ENCODE peak calls at places on chromosomes 2 and 18, in nine cellular contexts. One of them, this sample, is unnamed. For H3K4me1, the result is how much of the 10 kb centered on the place peaks cover.

GRCh38 chr2:218405365-218406208 is 5.9 kb downstream of the CTDSP1 start:
- DNase-seq in GM12878: no peak
- DNase-seq in fibroblast of lung: no peak
- DNase-seq in upper lobe of right lung: peak
- DNase-seq in heart right ventricle: no peak
- DNase-seq in PC-3: no peak
- DNase-seq in cardiac muscle cell: no peak
- DNase-seq in stomach: no peak
- DNase-seq in IMR-90: no peak
- DNase-seq in this sample: peak

GRCh38 chr2:45786831-45787357 is 135.4 kb downstream of the PRKCE start:
- DNase-seq in GM12878: no peak
- DNase-seq in fibroblast of lung: no peak
- DNase-seq in upper lobe of right lung: no peak
- DNase-seq in heart right ventricle: no peak
- DNase-seq in PC-3: no peak
- DNase-seq in cardiac muscle cell: peak
- DNase-seq in stomach: no peak
- DNase-seq in IMR-90: peak
- DNase-seq in this sample: no peak

GRCh38 chr18:39149211-39149806 is 1583.7 kb upstream of the CELF4 start:
- DNase-seq in GM12878: no peak
- DNase-seq in fibroblast of lung: no peak
- DNase-seq in upper lobe of right lung: no peak
- DNase-seq in heart right ventricle: no peak
- DNase-seq in PC-3: no peak
- DNase-seq in cardiac muscle cell: no peak
- DNase-seq in stomach: no peak
- DNase-seq in IMR-90: no peak
- DNase-seq in this sample: peak

GRCh38 chr2:172096661-172097547 is 5.8 kb downstream of the DLX2 start:
- DNase-seq in GM12878: no peak
- DNase-seq in fibroblast of lung: no peak
- DNase-seq in upper lobe of right lung: no peak
- DNase-seq in heart right ventricle: no peak
- DNase-seq in PC-3: peak
- DNase-seq in cardiac muscle cell: peak
- DNase-seq in stomach: no peak
- DNase-seq in IMR-90: peak
- DNase-seq in this sample: peak

GRCh38 chr18:58195278-58195721 is 151.3 kb downstream of the NEDD4L start:
- DNase-seq in GM12878: no peak
- DNase-seq in fibroblast of lung: no peak
- DNase-seq in upper lobe of right lung: peak
- DNase-seq in heart right ventricle: no peak
- DNase-seq in PC-3: no peak
- DNase-seq in cardiac muscle cell: no peak
- DNase-seq in stomach: peak
- DNase-seq in IMR-90: no peak
- DNase-seq in this sample: no peak

GRCh38 chr18:32011193-32011592 is 7.4 kb upstream of the RNF125 start:
- DNase-seq in GM12878: no peak
- DNase-seq in fibroblast of lung: no peak
- DNase-seq in upper lobe of right lung: no peak
- DNase-seq in heart right ventricle: no peak
- DNase-seq in PC-3: no peak
- DNase-seq in cardiac muscle cell: no peak
- DNase-seq in stomach: no peak
- DNase-seq in IMR-90: no peak
- DNase-seq in this sample: no peak

GRCh38 chr2:56626927-56627326 is 443.1 kb downstream of the CCDC85A start:
- DNase-seq in GM12878: no peak
- DNase-seq in fibroblast of lung: no peak
- DNase-seq in upper lobe of right lung: no peak
- DNase-seq in heart right ventricle: no peak
- DNase-seq in PC-3: no peak
- DNase-seq in cardiac muscle cell: no peak
- DNase-seq in stomach: no peak
- DNase-seq in IMR-90: no peak
- DNase-seq in this sample: no peak

GRCh38 chr18:45785015-45785597 is 40.4 kb upstream of the SIGLEC15 start:
- DNase-seq in GM12878: no peak
- DNase-seq in fibroblast of lung: peak
- DNase-seq in upper lobe of right lung: no peak
- DNase-seq in heart right ventricle: no peak
- DNase-seq in PC-3: no peak
- DNase-seq in cardiac muscle cell: peak
- DNase-seq in stomach: no peak
- DNase-seq in IMR-90: peak
- DNase-seq in this sample: no peak

GRCh38 chr2:196143641-196144236 is 27.6 kb downstream of the STK17B start:
- DNase-seq in GM12878: no peak
- DNase-seq in fibroblast of lung: peak
- DNase-seq in upper lobe of right lung: no peak
- DNase-seq in heart right ventricle: no peak
- DNase-seq in PC-3: peak
- DNase-seq in cardiac muscle cell: no peak
- DNase-seq in stomach: no peak
- DNase-seq in IMR-90: peak
- DNase-seq in this sample: no peak

GRCh38 chr2:209942936-209943605 is 59.4 kb upstream of the RPE start:
- DNase-seq in GM12878: no peak
- DNase-seq in fibroblast of lung: no peak
- DNase-seq in upper lobe of right lung: no peak
- DNase-seq in heart right ventricle: no peak
- DNase-seq in PC-3: no peak
- DNase-seq in cardiac muscle cell: peak
- DNase-seq in stomach: no peak
- DNase-seq in IMR-90: no peak
- DNase-seq in this sample: no peak

GRCh38 chr2:190694479-190694878 is 45.6 kb downstream of the NAB1 start:
- DNase-seq in GM12878: no peak
- DNase-seq in fibroblast of lung: no peak
- DNase-seq in upper lobe of right lung: no peak
- DNase-seq in heart right ventricle: no peak
- DNase-seq in PC-3: no peak
- DNase-seq in cardiac muscle cell: no peak
- DNase-seq in stomach: no peak
- DNase-seq in IMR-90: no peak
- DNase-seq in this sample: no peak

GRCh38 chr2:218960196-218961165 is 1.0 kb downstream of the CDK5R2 start:
- DNase-seq in GM12878: no peak
- DNase-seq in fibroblast of lung: no peak
- DNase-seq in upper lobe of right lung: no peak
- DNase-seq in heart right ventricle: no peak
- DNase-seq in PC-3: no peak
- DNase-seq in cardiac muscle cell: no peak
- DNase-seq in stomach: no peak
- DNase-seq in IMR-90: no peak
- DNase-seq in this sample: no peak

GRCh38 chr2:39646267-39646666 is 19.4 kb upstream of the TMEM178A start:
- DNase-seq in GM12878: no peak
- DNase-seq in fibroblast of lung: no peak
- DNase-seq in upper lobe of right lung: no peak
- DNase-seq in heart right ventricle: no peak
- DNase-seq in PC-3: peak
- DNase-seq in cardiac muscle cell: no peak
- DNase-seq in stomach: no peak
- DNase-seq in IMR-90: no peak
- DNase-seq in this sample: no peak

GRCh38 chr2:232103140-232103737 is 141.7 kb downstream of the DIS3L2 start:
- DNase-seq in GM12878: no peak
- DNase-seq in fibroblast of lung: peak
- DNase-seq in upper lobe of right lung: no peak
- DNase-seq in heart right ventricle: no peak
- DNase-seq in PC-3: no peak
- DNase-seq in cardiac muscle cell: peak
- DNase-seq in stomach: no peak
- DNase-seq in IMR-90: no peak
- DNase-seq in this sample: no peak

GRCh38 chr2:134491796-134492441 is 226.9 kb downstream of the TMEM163 start:
- DNase-seq in GM12878: no peak
- DNase-seq in fibroblast of lung: no peak
- DNase-seq in upper lobe of right lung: no peak
- DNase-seq in heart right ventricle: peak
- DNase-seq in PC-3: peak
- DNase-seq in cardiac muscle cell: no peak
- DNase-seq in stomach: peak
- DNase-seq in IMR-90: no peak
- DNase-seq in this sample: no peak

GRCh38 chr2:20203072-20203471 is 21.9 kb downstream of the SDC1 start:
- DNase-seq in GM12878: no peak
- DNase-seq in fibroblast of lung: no peak
- DNase-seq in upper lobe of right lung: no peak
- DNase-seq in heart right ventricle: no peak
- DNase-seq in PC-3: no peak
- DNase-seq in cardiac muscle cell: no peak
- DNase-seq in stomach: no peak
- DNase-seq in IMR-90: no peak
- DNase-seq in this sample: no peak
- H3K4me1 ChIP-seq in GM12878: under half
- H3K4me1 ChIP-seq in fibroblast of lung: under half
- H3K4me1 ChIP-seq in upper lobe of right lung: under half
- H3K4me1 ChIP-seq in heart right ventricle: under half
- H3K4me1 ChIP-seq in PC-3: under half
- H3K4me1 ChIP-seq in cardiac muscle cell: under half
- H3K4me1 ChIP-seq in stomach: under half
- H3K4me1 ChIP-seq in IMR-90: under half
- H3K4me1 ChIP-seq in this sample: under half

DNA sequence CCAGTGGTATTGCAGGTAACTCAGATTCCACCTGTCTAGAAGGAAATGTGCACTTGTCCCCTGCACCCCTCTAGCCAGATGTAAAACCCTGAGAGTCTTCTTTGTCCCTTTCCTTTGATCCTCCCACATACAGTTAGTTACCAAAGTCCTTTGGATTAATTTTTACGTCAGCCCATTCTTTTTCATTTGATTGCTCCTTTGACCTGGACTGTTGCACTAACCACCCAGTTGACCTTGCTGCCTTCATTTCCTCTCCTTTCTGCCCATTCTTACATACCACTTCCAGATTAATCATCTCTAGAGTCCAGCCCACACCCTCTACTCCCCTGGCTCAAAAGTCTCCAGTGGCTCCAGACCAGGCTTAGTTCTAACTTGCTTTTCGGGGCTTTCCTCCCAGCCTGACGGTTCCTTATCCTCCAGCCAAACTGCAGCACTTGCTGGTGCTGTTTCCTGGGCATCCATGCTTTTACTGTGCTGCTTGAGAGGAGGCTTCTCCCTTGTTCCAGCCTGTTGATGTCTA is 99.3 kb downstream of the SPTBN1 start:
- DNase-seq in GM12878: no peak
- DNase-seq in fibroblast of lung: peak
- DNase-seq in upper lobe of right lung: no peak
- DNase-seq in heart right ventricle: no peak
- DNase-seq in PC-3: no peak
- DNase-seq in cardiac muscle cell: no peak
- DNase-seq in stomach: no peak
- DNase-seq in IMR-90: no peak
- DNase-seq in this sample: no peak
- H3K4me1 ChIP-seq in GM12878: under half
- H3K4me1 ChIP-seq in fibroblast of lung: under half
- H3K4me1 ChIP-seq in upper lobe of right lung: half or more
- H3K4me1 ChIP-seq in heart right ventricle: half or more
- H3K4me1 ChIP-seq in PC-3: under half
- H3K4me1 ChIP-seq in cardiac muscle cell: under half
- H3K4me1 ChIP-seq in stomach: half or more
- H3K4me1 ChIP-seq in IMR-90: under half
- H3K4me1 ChIP-seq in this sample: under half

GRCh38 chr18:49564435-49564834 is 2.6 kb downstream of the LIPG start:
- DNase-seq in GM12878: no peak
- DNase-seq in fibroblast of lung: no peak
- DNase-seq in upper lobe of right lung: no peak
- DNase-seq in heart right ventricle: no peak
- DNase-seq in PC-3: no peak
- DNase-seq in cardiac muscle cell: no peak
- DNase-seq in stomach: no peak
- DNase-seq in IMR-90: no peak
- DNase-seq in this sample: no peak
- H3K4me1 ChIP-seq in GM12878: under half
- H3K4me1 ChIP-seq in fibroblast of lung: under half
- H3K4me1 ChIP-seq in upper lobe of right lung: under half
- H3K4me1 ChIP-seq in heart right ventricle: under half
- H3K4me1 ChIP-seq in PC-3: under half
- H3K4me1 ChIP-seq in cardiac muscle cell: under half
- H3K4me1 ChIP-seq in stomach: half or more
- H3K4me1 ChIP-seq in IMR-90: under half
- H3K4me1 ChIP-seq in this sample: under half

GRCh38 chr18:48550101-48550729 is 11.4 kb downstream of the CTIF start:
- DNase-seq in GM12878: no peak
- DNase-seq in fibroblast of lung: no peak
- DNase-seq in upper lobe of right lung: peak
- DNase-seq in heart right ventricle: no peak
- DNase-seq in PC-3: no peak
- DNase-seq in cardiac muscle cell: no peak
- DNase-seq in stomach: no peak
- DNase-seq in IMR-90: no peak
- DNase-seq in this sample: no peak
- H3K4me1 ChIP-seq in GM12878: under half
- H3K4me1 ChIP-seq in fibroblast of lung: under half
- H3K4me1 ChIP-seq in upper lobe of right lung: under half
- H3K4me1 ChIP-seq in heart right ventricle: under half
- H3K4me1 ChIP-seq in PC-3: under half
- H3K4me1 ChIP-seq in cardiac muscle cell: under half
- H3K4me1 ChIP-seq in stomach: under half
- H3K4me1 ChIP-seq in IMR-90: under half
- H3K4me1 ChIP-seq in this sample: under half

GRCh38 chr2:133393881-133394280 is 174.4 kb downstream of the NCKAP5 start:
- DNase-seq in GM12878: no peak
- DNase-seq in fibroblast of lung: no peak
- DNase-seq in upper lobe of right lung: no peak
- DNase-seq in heart right ventricle: no peak
- DNase-seq in PC-3: no peak
- DNase-seq in cardiac muscle cell: no peak
- DNase-seq in stomach: no peak
- DNase-seq in IMR-90: no peak
- DNase-seq in this sample: no peak
- H3K4me1 ChIP-seq in GM12878: under half
- H3K4me1 ChIP-seq in fibroblast of lung: under half
- H3K4me1 ChIP-seq in upper lobe of right lung: under half
- H3K4me1 ChIP-seq in heart right ventricle: under half
- H3K4me1 ChIP-seq in PC-3: under half
- H3K4me1 ChIP-seq in cardiac muscle cell: under half
- H3K4me1 ChIP-seq in stomach: under half
- H3K4me1 ChIP-seq in IMR-90: under half
- H3K4me1 ChIP-seq in this sample: under half